ENCODE peak calls at places on chromosomes 3 and 15, in six cellular contexts. H is cardiac muscle cell, K is uterus, T is prostate gland, C is spleen, O is ascending aorta. P is an unnamed sample. For H3K27me3, the result is how much of the 10 kb centered on the place peaks cover.

GRCh38 chr3:27643355-27643754 is 78.8 kb downstream of the EOMES start:
- DNase-seq in C (no peak), O (no peak), K (no peak), T (no peak), H (no peak), P (no peak)

GRCh38 chr3:136929984-136930671 is 27.7 kb upstream of the IL20RB start:
- DNase-seq in K (peak), T (peak), H (peak), O (no peak), C (no peak), P (no peak)

GRCh38 chr3:7489417-7489816 is 628.5 kb downstream of the GRM7 start:
- DNase-seq in T (no peak), O (no peak), K (no peak), H (no peak), C (no peak), P (no peak)

GRCh38 chr3:9915252-9916141 is 1.4 kb upstream of the IL17RC start:
- DNase-seq in C (peak), T (peak), H (peak), K (peak), O (no peak), P (no peak)

GRCh38 chr3:46639221-46639620 is 26.9 kb downstream of the FAM240A start:
- DNase-seq in O (no peak), C (no peak), H (no peak), T (no peak), K (no peak), P (no peak)

GRCh38 chr3:16849795-16850194 is 35.0 kb upstream of the PLCL2 start:
- DNase-seq in H (peak), K (no peak), C (no peak), T (no peak), O (no peak), P (no peak)

GRCh38 chr15:43420435-43420834 is 49.5 kb downstream of the TUBGCP4 start:
- DNase-seq in H (no peak), T (no peak), C (no peak), K (no peak), O (no peak), P (no peak)

GRCh38 chr3:177567833-177568232 is 370.6 kb upstream of the TBL1XR1 start:
- DNase-seq in T (no peak), C (no peak), O (no peak), H (no peak), K (no peak), P (no peak)

GRCh38 chr15:56732881-56733130 is 503 bp downstream of the ZNF280D start:
- DNase-seq in C (no peak), K (no peak), T (no peak), H (no peak), O (no peak), P (peak)

GRCh38 chr3:143786229-143787199 is 61.8 kb downstream of the SLC9A9 start:
- DNase-seq in C (no peak), T (peak), K (peak), O (no peak), H (peak), P (no peak)

GRCh38 chr3:24550588-24550987 is 55.9 kb upstream of the THRB start:
- DNase-seq in C (no peak), H (no peak), T (no peak), K (no peak), O (no peak), P (no peak)

GRCh38 chr3:150599611-150600297 is 3.4 kb upstream of the SELENOT start:
- DNase-seq in O (no peak), H (peak), K (no peak), T (no peak), C (no peak), P (no peak)

GRCh38 chr3:182382112-182382857 is 411.0 kb upstream of the ATP11B start:
- DNase-seq in C (no peak), O (no peak), H (no peak), K (no peak), T (no peak), P (no peak)

GRCh38 chr3:120559228-120560061 is 36.7 kb upstream of the NDUFB4 start:
- DNase-seq in T (no peak), O (no peak), K (no peak), H (peak), C (peak), P (no peak)

GRCh38 chr15:68885070-68885469 is 45.3 kb upstream of the SPESP1 start:
- DNase-seq in H (peak), O (no peak), T (peak), C (no peak), K (no peak), P (no peak)

GRCh38 chr3:36362216-36362615 is 18.1 kb upstream of the STAC start:
- DNase-seq in T (no peak), K (no peak), C (no peak), H (no peak), O (no peak), P (no peak)

GRCh38 chr3:127019449-127019848 is 36.5 kb downstream of the PLXNA1 start:
- DNase-seq in H (peak), O (no peak), C (no peak), K (no peak), T (peak), P (no peak)

GRCh38 chr3:15065550-15066007 is 464 bp upstream of the MRPS25 start:
- DNase-seq in C (no peak), H (no peak), T (no peak), O (no peak), K (no peak), P (no peak)

GRCh38 chr3:168511428-168512014 is 415.8 kb upstream of the GOLIM4 start:
- DNase-seq in K (no peak), O (no peak), H (peak), C (no peak), T (no peak), P (no peak)

DNA sequence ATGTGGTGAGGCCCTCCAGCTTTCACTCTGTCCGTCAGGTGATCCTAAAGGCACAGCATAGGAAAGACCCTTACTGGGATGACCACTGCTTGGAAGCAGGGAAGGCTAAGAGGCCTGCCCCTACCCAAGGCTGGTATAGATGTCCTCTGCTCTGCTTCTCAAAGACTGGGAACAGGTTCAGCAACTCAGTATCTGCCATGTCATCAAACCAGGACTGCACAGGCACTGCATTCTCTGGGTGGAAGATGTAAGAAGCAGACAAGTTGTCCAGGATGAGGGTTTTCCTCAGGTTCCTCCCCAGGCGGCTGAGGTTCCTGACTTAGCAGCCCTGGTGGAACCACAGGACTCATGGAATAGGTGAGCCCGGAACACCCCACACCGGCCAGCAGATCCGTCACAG is 4.7 kb downstream of the FAM98B start:
- DNase-seq in T (no peak), O (no peak), H (no peak), C (no peak), K (no peak), P (no peak)
- H3K27me3 ChIP-seq in T (under half), O (under half), H (under half), C (under half), K (under half), P (under half)

GRCh38 chr3:183518446-183519185 is 36.9 kb downstream of the KLHL6 start:
- DNase-seq in C (no peak), O (no peak), T (no peak), H (no peak), K (no peak), P (no peak)
- H3K27ac ChIP-seq in C (peak), O (no peak), T (no peak), H (no peak), K (no peak), P (no peak)

DNA sequence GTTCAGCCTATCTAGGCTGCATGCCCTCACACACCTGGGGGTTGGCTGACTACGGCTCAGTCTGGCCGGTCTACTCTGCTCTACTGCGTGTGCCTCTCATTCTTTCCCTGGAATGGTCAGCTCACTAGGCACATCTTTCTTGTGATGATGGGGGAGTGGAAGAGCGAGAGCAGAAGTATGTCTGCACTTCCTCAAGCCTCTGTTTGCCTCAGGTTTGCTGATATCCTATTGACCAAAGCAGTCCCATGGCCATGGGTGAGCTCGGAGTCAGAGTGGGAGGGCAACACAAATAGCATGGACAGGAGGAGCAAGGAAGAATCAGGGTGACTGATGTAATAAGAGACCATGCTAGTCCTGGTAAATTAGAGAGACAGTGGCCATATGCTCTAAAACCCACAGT is 167.9 kb upstream of the PRICKLE2 start:
- DNase-seq in O (no peak), K (no peak), T (no peak), C (no peak), H (no peak), P (no peak)
- H3K27me3 ChIP-seq in O (under half), K (under half), T (under half), C (under half), H (under half), P (under half)

GRCh38 chr3:4738737-4739274 is 240.4 kb upstream of the BHLHE40 start:
- DNase-seq in H (no peak), C (no peak), O (no peak), T (no peak), K (no peak), P (no peak)

GRCh38 chr3:4741106-4741403 is 238.2 kb upstream of the BHLHE40 start:
- DNase-seq in C (no peak), H (no peak), T (no peak), K (no peak), O (no peak), P (no peak)

GRCh38 chr3:4741404-4742307 is 237.6 kb upstream of the BHLHE40 start:
- DNase-seq in T (peak), K (peak), C (no peak), O (peak), H (peak), P (peak)

GRCh38 chr3:4739289-4740236 is 239.7 kb upstream of the BHLHE40 start:
- DNase-seq in K (no peak), T (no peak), O (no peak), H (no peak), C (no peak), P (no peak)

DNA sequence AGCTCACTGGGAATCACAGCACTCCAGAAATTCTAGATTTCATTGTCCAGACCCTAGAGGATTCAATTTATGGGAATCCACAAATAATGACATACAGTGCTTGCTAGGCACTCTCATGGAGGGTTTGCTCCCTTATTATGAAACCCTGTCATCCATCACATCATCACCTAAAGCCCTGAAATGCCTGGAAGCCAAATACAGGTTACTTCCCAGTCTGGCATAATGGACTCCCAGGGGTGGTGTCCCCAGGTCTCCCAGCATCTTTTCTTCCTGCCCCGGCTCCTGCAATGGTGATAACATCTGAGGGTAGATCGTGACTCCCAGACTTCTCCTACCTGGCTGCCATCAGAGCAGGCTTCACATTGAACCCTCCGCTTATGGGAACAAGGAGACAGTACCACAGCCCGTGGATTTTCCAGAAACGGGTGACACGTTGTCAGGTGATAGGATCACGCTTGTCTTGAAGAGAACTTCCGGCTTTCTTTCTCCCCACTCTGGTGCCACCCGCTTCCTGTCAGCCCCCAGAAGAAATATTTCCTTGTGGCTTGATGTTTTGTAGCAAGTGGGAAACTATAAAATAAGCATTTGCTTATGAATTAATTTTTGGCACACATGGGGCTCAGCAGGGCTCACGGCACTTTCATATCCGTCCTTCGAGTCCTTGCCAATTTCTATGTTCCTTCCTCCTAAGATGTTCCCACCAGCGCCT is 238.7 kb upstream of the BHLHE40 start:
- DNase-seq in C (no peak), T (no peak), H (peak), O (no peak), K (peak), P (no peak)
- H3K27ac ChIP-seq in C (peak), T (peak), H (no peak), O (peak), K (peak), P (peak)

GRCh38 chr3:73480187-73480672 is 144.5 kb downstream of the PDZRN3 start:
- DNase-seq in K (no peak), O (no peak), C (no peak), H (peak), T (no peak), P (no peak)
- H3K27me3 ChIP-seq in K (under half), O (under half), C (under half), H (under half), T (under half), P (under half)

GRCh38 chr15:82914396-82914795 is 38.1 kb downstream of the HOMER2 start:
- DNase-seq in T (no peak), O (no peak), C (no peak), K (no peak), H (no peak), P (no peak)

GRCh38 chr15:82911458-82911857 is 41.1 kb downstream of the HOMER2 start:
- DNase-seq in K (no peak), O (no peak), T (no peak), H (no peak), C (no peak), P (no peak)

GRCh38 chr15:82909080-82909815 is 43.3 kb downstream of the HOMER2 start:
- DNase-seq in H (no peak), C (no peak), T (no peak), K (no peak), O (no peak), P (no peak)

GRCh38 chr15:82907350-82907749 is 45.2 kb downstream of the HOMER2 start:
- DNase-seq in T (no peak), H (no peak), O (no peak), K (no peak), C (no peak), P (no peak)

GRCh38 chr15:82910721-82911120 is 41.8 kb downstream of the HOMER2 start:
- DNase-seq in K (no peak), T (no peak), O (no peak), C (no peak), H (no peak), P (no peak)
- H3K27ac ChIP-seq in K (no peak), T (no peak), O (no peak), C (no peak), H (peak), P (no peak)

GRCh38 chr15:88802250-88802990 is 816 bp upstream of the ACAN start:
- DNase-seq in H (no peak), C (no peak), O (no peak), K (no peak), T (no peak), P (no peak)

GRCh38 chr15:88804257-88804656 is 1.0 kb downstream of the ACAN start:
- DNase-seq in K (no peak), O (no peak), H (no peak), C (no peak), T (no peak), P (no peak)

GRCh38 chr15:88803920-88804247 is 648 bp downstream of the ACAN start:
- DNase-seq in T (no peak), H (no peak), K (no peak), C (no peak), O (no peak), P (no peak)

GRCh38 chr15:88802991-88803240 is 320 bp upstream of the ACAN start:
- DNase-seq in C (no peak), O (no peak), K (no peak), H (no peak), T (no peak), P (no peak)

DNA sequence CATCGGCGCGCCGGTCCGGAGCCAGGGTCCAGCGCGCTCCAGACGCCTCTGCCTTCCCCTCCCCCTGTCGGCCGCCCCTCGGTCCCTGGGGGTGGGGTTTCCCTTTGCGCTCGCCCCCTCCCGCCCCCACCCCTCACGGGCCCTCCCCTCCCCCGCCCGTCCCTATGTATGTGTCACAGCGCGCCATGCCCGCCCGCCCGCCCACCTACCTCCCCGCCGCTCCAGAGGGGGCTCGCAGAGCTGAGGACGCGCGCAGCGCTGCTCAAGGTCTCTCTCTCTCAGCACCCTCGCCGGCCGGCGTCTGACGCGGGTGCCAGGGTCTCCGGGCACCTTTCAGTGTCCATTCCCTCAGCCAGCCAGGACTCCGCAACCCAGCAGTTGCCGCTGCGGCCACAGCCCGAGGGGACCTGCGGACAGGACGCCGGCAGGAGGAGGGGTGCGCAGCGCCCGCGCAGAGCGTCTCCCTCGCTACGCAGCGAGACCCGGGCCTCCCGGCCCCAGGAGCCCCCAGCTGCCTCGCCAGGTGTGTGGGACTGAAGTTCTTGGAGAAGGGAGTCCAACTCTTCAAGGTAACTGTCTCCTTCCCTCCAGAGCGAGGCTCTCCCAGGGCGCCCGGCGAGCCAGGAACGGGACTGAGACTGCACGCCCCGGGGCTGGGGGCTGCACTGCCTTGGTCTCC is at the start of gene ACAN:
- DNase-seq in T (no peak), O (no peak), H (no peak), K (no peak), C (no peak), P (no peak)
- H3K27me3 ChIP-seq in T (under half), O (under half), H (half or more), K (under half), C (under half), P (under half)